ENCODE peak calls at places on chromosomes 12 and 14, in eight cellular contexts. B, S, F, Q, W, H, T and U are unnamed samples.

GRCh38 chr14:105474478-105475268 is at the start of gene CRIP2:
- DNase-seq in B (no peak), S (peak), F (peak), Q (no peak), W (peak), H (peak), T (no peak), U (no peak)

GRCh38 chr12:130461868-130462557 is 124.3 kb downstream of the PIWIL1 start:
- DNase-seq in B (no peak), S (no peak), F (no peak), Q (no peak), W (no peak), H (no peak), T (no peak), U (no peak)

GRCh38 chr12:701896-702539 is 38.8 kb upstream of the NINJ2 start:
- DNase-seq in B (no peak), S (peak), F (no peak), Q (no peak), W (no peak), H (no peak), T (no peak), U (no peak)

GRCh38 chr12:107184359-107184980 is 91.1 kb upstream of the CRY1 start:
- DNase-seq in B (no peak), S (no peak), F (no peak), Q (no peak), W (no peak), H (no peak), T (no peak), U (no peak)

GRCh38 chr14:23101213-23101970 is 3.4 kb downstream of the CIROP start:
- DNase-seq in B (no peak), S (no peak), F (no peak), Q (no peak), W (no peak), H (no peak), T (no peak), U (no peak)

GRCh38 chr14:39033371-39033770 is 69.7 kb downstream of the SEC23A start:
- DNase-seq in B (no peak), S (no peak), F (no peak), Q (no peak), W (no peak), H (no peak), T (no peak), U (no peak)

GRCh38 chr14:61296707-61297502 is 15.8 kb upstream of the TMEM30B start:
- DNase-seq in B (peak), S (no peak), F (peak), Q (no peak), W (peak), H (no peak), T (peak), U (no peak)

GRCh38 chr14:72439707-72440106 is 454.2 kb downstream of the DPF3 start:
- DNase-seq in B (no peak), S (no peak), F (no peak), Q (no peak), W (no peak), H (no peak), T (no peak), U (peak)

GRCh38 chr14:49641697-49642129 is 6.7 kb upstream of the DNAAF2 start:
- DNase-seq in B (no peak), S (no peak), F (peak), Q (no peak), W (no peak), H (no peak), T (no peak), U (no peak)

GRCh38 chr12:13749380-13749779 is 232.0 kb downstream of the GRIN2B start:
- DNase-seq in B (no peak), S (no peak), F (no peak), Q (no peak), W (no peak), H (no peak), T (no peak), U (no peak)

GRCh38 chr12:47085815-47086252 is 6.1 kb upstream of the AMIGO2 start:
- DNase-seq in B (peak), S (no peak), F (peak), Q (no peak), W (no peak), H (no peak), T (peak), U (no peak)

GRCh38 chr14:21860172-21860571 is 186.6 kb upstream of the OR4E1 start:
- DNase-seq in B (peak), S (no peak), F (no peak), Q (no peak), W (no peak), H (peak), T (peak), U (peak)

GRCh38 chr12:32907166-32907565 is 10.6 kb upstream of the PKP2 start:
- DNase-seq in B (no peak), S (no peak), F (no peak), Q (no peak), W (no peak), H (no peak), T (no peak), U (no peak)

GRCh38 chr12:50764861-50765324 is 992 bp downstream of the ATF1 start:
- DNase-seq in B (peak), S (peak), F (peak), Q (peak), W (peak), H (no peak), T (peak), U (no peak)